ENCODE peak calls at places on chromosomes 11 and 22, in seven cellular contexts. W is neuronal stem cell, L is H9, O is IMR-90, M is mesendoderm, Z is H1, A is trophoblast cell. J is an unnamed sample.

GRCh38 chr11:109619498-109619897 is 197.5 kb downstream of the C11orf87 start:
- DNase-seq in W (no peak), L (no peak), A (peak), Z (no peak), M (no peak), O (no peak), J (no peak)

GRCh38 chr22:28381427-28382167 is 298.0 kb downstream of the TTC28 start:
- DNase-seq in M (no peak), L (no peak), W (no peak), O (peak), Z (no peak), A (no peak), J (no peak)

GRCh38 chr22:27241430-27242110 is 560.0 kb downstream of the MN1 start:
- DNase-seq in A (no peak), W (no peak), O (no peak), Z (no peak), L (no peak), M (no peak), J (peak)

GRCh38 chr11:34331329-34331728 is 26.5 kb downstream of the ABTB2 start:
- DNase-seq in O (peak), Z (no peak), M (no peak), W (no peak), A (no peak), L (no peak), J (no peak)

GRCh38 chr11:120973501-120973900 is 50.4 kb upstream of the TBCEL start:
- DNase-seq in M (no peak), A (no peak), O (no peak), L (no peak), W (no peak), Z (no peak), J (no peak)

GRCh38 chr11:69293819-69294505 is at the start of gene MYEOV:
- DNase-seq in O (no peak), M (peak), W (no peak), L (peak), A (peak), Z (peak), J (peak)

GRCh38 chr11:12139144-12139881 is 28.9 kb downstream of the MICAL2 start:
- DNase-seq in L (no peak), A (peak), O (peak), W (no peak), M (no peak), Z (no peak), J (peak)

GRCh38 chr11:2929511-2929879 is 275 bp upstream of the PHLDA2 start:
- DNase-seq in A (peak), M (no peak), L (no peak), O (peak), Z (no peak), W (no peak), J (peak)

GRCh38 chr22:44431256-44431655 is 66.8 kb downstream of the RTL6 start:
- DNase-seq in L (no peak), A (no peak), M (no peak), Z (no peak), W (no peak), O (no peak), J (no peak)

DNA sequence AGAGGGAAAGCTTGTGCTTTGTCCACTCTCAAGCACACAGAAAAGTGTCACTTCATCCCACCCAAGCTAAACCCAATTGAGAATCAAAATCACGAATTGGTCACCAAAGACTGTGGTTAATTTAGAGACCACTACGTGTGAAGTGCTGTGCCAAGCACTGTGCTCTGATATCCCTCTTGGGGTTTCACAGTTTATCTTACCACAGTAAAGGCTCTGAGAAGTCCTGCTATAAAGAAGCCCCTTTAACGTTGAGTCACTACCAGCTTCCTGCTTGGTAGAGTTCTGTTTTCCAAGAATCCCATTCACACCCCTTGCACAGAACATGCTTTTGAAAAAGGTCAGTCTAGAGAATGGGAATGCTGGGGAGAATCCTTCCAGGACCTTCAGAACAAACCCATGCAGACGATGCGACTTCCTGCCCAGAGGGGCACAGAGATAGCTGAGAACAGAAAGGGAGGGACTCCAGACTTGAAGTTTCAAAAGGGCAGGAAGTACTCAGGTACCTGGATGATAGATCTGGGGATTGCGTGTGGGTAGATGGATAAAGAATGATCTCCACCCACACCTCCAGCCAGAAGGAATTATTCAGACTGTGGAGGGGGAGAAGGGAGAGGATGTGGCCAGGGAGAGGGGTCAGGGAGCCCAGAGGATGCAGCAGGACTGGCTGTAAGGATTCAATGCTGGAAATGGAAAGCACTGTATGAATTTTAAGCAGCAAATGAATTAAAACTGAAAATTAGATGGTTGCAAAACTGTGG is 18.1 kb upstream of the TSPAN18 start:
- DNase-seq in M (no peak), Z (no peak), L (no peak), O (no peak), W (no peak), A (no peak), J (no peak)
- H3K18ac ChIP-seq in M (no peak), Z (no peak), L (no peak), O (no peak), W (no peak), A (no peak), J (no peak)

GRCh38 chr11:4041731-4042391 is 52.7 kb upstream of the RRM1 start:
- DNase-seq in W (no peak), A (no peak), M (peak), L (no peak), O (peak), Z (no peak), J (no peak)
- H3K18ac ChIP-seq in W (no peak), A (no peak), M (no peak), L (no peak), O (no peak), Z (no peak), J (no peak)

DNA sequence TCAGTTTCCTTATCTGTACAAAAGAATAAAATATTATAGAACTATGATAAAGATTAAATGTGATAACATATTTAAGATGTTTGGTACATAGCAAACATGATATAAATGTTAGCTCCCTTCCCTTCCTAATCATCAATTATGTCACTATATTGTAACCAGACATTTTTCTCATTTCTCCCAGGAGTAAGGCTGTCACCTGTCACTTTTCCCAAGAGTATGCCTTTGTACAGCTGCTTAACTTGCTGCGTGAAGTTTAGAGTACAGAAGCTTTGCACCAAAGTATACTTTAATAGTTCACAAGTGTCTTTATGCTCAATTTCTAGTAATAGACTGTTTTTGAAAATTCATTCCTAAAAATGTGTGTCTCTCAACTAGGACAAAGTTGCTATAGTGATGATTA is 186.9 kb downstream of the DLG2 start:
- DNase-seq in M (no peak), O (no peak), Z (no peak), L (no peak), A (no peak), W (no peak), J (no peak)
- H3K18ac ChIP-seq in M (no peak), O (no peak), Z (no peak), L (no peak), A (no peak), W (no peak), J (no peak)

DNA sequence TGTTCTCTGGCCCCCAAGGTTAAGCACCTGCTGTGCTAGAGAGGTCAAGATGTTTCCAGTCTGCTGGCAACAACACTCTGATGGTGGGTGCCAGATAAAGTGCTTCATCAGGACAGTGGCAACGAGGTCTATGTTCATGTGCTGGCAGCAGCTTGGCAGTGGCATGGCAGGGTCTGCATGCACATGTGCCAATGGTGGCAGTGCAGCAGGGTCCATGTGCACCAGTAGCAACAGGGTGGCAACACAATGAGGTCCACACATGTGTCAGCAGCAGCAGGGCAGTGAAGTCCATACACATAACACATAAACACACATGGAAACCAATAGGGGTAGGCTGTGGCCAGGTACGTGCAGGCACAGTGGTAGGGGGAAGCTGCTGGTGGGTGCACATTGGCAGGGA is 48.4 kb upstream of the FAR1 start:
- DNase-seq in M (no peak), A (no peak), O (no peak), L (no peak), W (no peak), Z (no peak), J (no peak)
- H3K18ac ChIP-seq in M (no peak), A (no peak), O (no peak), L (no peak), W (peak), Z (no peak), J (no peak)